ENCODE peak calls at places on chromosome 14, in four cellular contexts. W is stomach, S is upper lobe of right lung, N is IMR-90. O is an unnamed sample. For H3K4me1, the result is how much of the 10 kb centered on the place peaks cover.

GRCh38 chr14:77613207-77613606 is 3.2 kb downstream of the SPTLC2 start:
- DNase-seq in W (no peak), N (no peak), S (no peak), O (peak)

GRCh38 chr14:99028521-99028920 is 243.5 kb downstream of the BCL11B start:
- DNase-seq in N (no peak), S (no peak), W (no peak), O (no peak)

GRCh38 chr14:51269634-51270033 is 29.6 kb downstream of the TMX1 start:
- DNase-seq in W (no peak), S (no peak), N (no peak), O (no peak)

GRCh38 chr14:42480235-42480634 is 873.6 kb downstream of the LRFN5 start:
- DNase-seq in N (no peak), S (no peak), W (no peak), O (no peak)

GRCh38 chr14:71235865-71236264 is 328.6 kb downstream of the PCNX1 start:
- DNase-seq in N (no peak), S (no peak), W (no peak), O (no peak)

GRCh38 chr14:90760591-90761316 is 55.5 kb downstream of the TTC7B start:
- DNase-seq in N (peak), W (no peak), S (no peak), O (peak)

GRCh38 chr14:60514378-60515243 is 5.7 kb downstream of the SIX6 start:
- DNase-seq in W (no peak), S (peak), N (no peak), O (no peak)

GRCh38 chr14:91858536-91859275 is 8.6 kb downstream of the TC2N start:
- DNase-seq in W (no peak), N (peak), S (no peak), O (no peak)

GRCh38 chr14:73057939-73058223 is 453 bp upstream of the RBM25 start:
- DNase-seq in W (no peak), N (no peak), S (no peak), O (no peak)

GRCh38 chr14:29521526-29522137 is 406.0 kb downstream of the PRKD1 start:
- DNase-seq in W (no peak), N (peak), S (no peak), O (no peak)

GRCh38 chr14:54564071-54564798 is 2.7 kb upstream of the SAMD4A start:
- DNase-seq in N (peak), S (no peak), W (no peak), O (peak)

GRCh38 chr14:92665699-92666110 is 82.7 kb downstream of the LGMN start:
- DNase-seq in N (no peak), S (no peak), W (no peak), O (no peak)

GRCh38 chr14:68544150-68544892 is 248.5 kb downstream of the ZFP36L1 start:
- DNase-seq in N (peak), W (peak), S (no peak), O (peak)

GRCh38 chr14:76376878-76377523 is 1.1 kb downstream of the ESRRB start:
- DNase-seq in W (no peak), N (no peak), S (no peak), O (no peak)

GRCh38 chr14:76375484-76375883 is 453 bp upstream of the ESRRB start:
- DNase-seq in W (no peak), N (no peak), S (no peak), O (no peak)

GRCh38 chr14:76376001-76376404 is at the start of gene ESRRB:
- DNase-seq in W (no peak), S (no peak), N (peak), O (no peak)

GRCh38 chr14:76377675-76378074 is 1.7 kb downstream of the ESRRB start:
- DNase-seq in W (no peak), S (no peak), N (no peak), O (no peak)

DNA sequence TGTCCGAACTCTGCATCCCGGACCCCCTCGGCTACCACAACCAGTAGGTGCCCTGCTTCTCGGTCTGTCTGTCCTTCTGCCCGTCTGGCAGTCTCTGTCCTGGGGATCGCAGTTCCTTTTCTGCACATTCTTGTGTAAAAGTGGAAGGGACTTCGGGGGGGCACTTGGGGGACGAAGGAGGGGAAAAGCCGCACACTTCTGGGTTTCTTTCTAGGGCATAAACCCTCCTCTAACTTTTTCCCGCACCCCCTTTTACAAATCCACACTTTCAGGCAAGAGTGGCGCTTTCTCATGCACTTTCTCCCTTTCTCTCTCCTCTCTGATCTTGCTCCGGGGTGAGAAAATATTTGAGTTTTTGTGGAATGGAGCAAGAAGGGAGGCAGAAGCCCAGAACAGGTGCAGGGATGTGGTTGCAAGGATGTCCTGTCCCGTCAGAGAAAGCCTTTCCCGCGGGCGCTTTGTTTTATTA is 506 bp downstream of the ESRRB start:
- DNase-seq in S (no peak), N (no peak), W (no peak), O (no peak)
- TF ChIP-seq CTCF in S (no peak), N (no peak), W (no peak), O (no peak)

GRCh38 chr14:33567736-33568124 is 383.1 kb downstream of the EGLN3 start:
- DNase-seq in N (no peak), W (no peak), S (no peak), O (no peak)

GRCh38 chr14:33564774-33565630 is 385.9 kb downstream of the EGLN3 start:
- DNase-seq in N (peak), W (no peak), S (no peak), O (peak)

GRCh38 chr14:33568935-33569579 is 381.8 kb downstream of the EGLN3 start:
- DNase-seq in S (no peak), W (no peak), N (no peak), O (peak)

GRCh38 chr14:33566082-33566481 is 384.8 kb downstream of the EGLN3 start:
- DNase-seq in S (no peak), W (no peak), N (no peak), O (no peak)

DNA sequence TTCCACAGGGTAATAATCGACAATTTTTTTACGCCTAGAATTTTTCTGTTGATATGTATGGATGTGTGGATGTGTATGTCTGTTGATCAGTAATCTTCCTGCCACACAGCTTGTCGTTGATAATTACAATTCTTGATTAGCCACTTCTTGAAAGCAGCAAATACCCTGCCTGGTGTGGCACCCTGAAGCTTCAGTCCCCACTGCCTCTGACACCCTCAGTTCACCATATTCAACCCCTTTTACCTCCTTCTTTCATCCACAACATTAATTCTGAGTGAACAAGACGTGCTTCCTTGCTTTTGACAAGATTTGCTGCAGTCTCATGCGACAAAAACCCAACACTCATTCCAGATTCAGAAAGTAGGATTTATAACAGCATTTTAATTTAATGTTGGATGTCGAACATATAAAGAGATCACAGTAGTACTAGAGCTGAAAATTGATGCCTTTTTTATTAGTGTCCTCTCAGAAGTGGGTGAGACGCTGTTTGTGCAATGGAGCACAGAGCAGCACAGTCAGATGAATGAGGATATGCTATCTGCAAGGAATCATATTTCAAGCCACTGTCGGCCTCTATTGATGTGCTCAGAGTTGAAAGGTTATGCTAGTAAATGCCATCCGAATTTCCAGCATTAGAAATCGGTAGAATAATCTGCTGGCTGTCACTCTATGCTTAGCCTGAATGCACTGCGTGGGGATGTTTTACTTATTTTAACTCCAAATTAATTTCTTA is 383.7 kb downstream of the EGLN3 start:
- DNase-seq in W (no peak), N (no peak), S (no peak), O (no peak)
- H3K4me1 ChIP-seq in W (under half), N (under half), S (under half), O (half or more)

DNA sequence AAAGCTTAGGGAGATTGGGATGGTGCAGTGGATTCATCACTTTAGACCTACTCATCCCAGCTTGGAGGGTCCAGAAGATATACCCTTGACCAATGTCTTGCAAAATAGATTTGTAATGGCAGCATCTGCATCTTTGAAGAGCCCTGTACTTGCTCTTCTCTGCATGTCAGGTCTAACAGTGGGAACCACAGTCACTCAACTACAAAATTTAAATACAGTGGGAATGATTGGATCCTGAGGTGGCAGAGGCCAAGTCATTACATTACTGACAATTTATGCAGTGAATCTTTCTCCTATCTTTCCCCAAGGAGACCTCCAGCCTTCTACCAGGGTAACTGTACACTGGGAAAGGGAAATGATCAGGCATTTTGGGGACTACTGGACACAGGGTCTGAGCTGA is 8.2 kb upstream of the RNASE9 start:
- DNase-seq in N (no peak), W (no peak), S (no peak), O (no peak)
- TF ChIP-seq CTCF in N (no peak), W (no peak), S (no peak), O (no peak)

DNA sequence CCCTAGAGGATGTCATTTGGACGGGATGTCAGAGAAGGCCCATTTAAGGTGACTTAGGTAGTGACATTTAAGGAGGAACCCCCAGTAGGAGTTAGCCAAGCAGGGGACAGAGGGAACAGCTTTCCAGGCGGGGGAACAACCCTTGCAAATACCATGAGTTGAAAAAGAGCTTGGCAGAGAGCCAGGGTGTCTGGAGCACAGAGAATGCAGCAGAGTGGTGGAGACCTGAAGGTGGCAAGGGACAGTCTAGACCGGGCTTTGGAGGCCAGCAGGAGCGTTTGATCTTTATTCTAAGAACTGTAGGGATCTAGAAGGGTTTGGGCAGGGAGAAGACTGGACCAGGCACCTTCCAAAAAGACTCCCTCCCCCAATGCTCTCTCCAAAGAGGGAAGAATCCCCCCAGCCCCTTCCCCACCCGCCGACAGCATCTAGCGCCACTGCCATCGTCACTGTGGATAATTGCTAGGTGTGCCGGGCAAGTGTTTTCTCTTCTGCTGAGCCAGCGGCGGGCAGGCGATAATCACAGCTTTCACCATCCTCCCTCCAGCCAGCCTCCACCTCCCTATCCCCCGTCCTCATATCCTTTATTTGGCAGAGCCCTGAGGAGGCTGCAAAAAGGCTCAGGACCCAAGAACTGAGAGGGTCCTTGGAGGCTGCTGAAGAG is 33.4 kb upstream of the BEGAIN start:
- DNase-seq in W (no peak), N (no peak), S (peak), O (no peak)
- H3K4me1 ChIP-seq in W (under half), N (under half), S (under half), O (under half)

GRCh38 chr14:46490150-46490769 is 161.3 kb downstream of the RPL10L start:
- DNase-seq in S (no peak), N (no peak), W (no peak), O (peak)
- TF ChIP-seq CTCF in S (peak), N (no peak), W (no peak), O (peak)

GRCh38 chr14:94112513-94113060 is 2.1 kb downstream of the IFI27 start:
- DNase-seq in S (no peak), N (no peak), W (peak), O (no peak)
- H3K4me1 ChIP-seq in S (under half), N (under half), W (under half), O (under half)

GRCh38 chr14:63641473-63642228 is at the start of gene WDR89:
- DNase-seq in W (peak), S (peak), N (peak), O (peak)
- TF ChIP-seq CTCF in W (peak), S (peak), N (peak), O (peak)

DNA sequence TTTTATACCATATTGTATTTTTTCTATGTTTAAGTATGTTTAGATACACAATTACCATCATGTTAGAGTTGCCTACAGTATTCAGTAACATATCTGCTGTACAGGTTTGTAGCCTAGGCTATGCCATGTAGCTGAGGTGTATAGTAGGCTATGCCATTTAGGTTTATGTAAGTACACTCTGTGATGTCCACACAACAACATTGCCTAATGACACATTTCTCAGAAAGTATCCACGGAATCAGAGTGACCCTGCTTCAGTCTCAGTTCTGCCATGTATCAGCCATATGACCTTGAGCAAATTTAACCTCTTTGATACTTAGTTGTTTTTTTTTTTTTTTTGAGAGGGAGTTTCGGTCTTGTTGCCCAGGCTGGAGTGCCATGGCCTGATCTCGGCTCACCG is 12.7 kb downstream of the SUSD6 start:
- DNase-seq in N (no peak), S (no peak), W (no peak), O (no peak)
- H3K4me1 ChIP-seq in N (under half), S (half or more), W (under half), O (under half)

GRCh38 chr14:81571437-81571836 is 37.8 kb upstream of the SEL1L start:
- DNase-seq in W (no peak), S (no peak), N (no peak), O (peak)

GRCh38 chr14:81562818-81563217 is 29.2 kb upstream of the SEL1L start:
- DNase-seq in S (no peak), N (no peak), W (no peak), O (no peak)

GRCh38 chr14:81561084-81561775 is 27.6 kb upstream of the SEL1L start:
- DNase-seq in S (no peak), W (no peak), N (no peak), O (peak)

GRCh38 chr14:81565441-81566290 is 32.0 kb upstream of the SEL1L start:
- DNase-seq in W (no peak), N (no peak), S (no peak), O (peak)
- TF ChIP-seq CTCF in W (peak), N (peak), S (peak), O (peak)

O was measured in foreskin keratinocyte.